ENCODE peak calls at places on chromosomes 1 and 21, in ten cellular contexts. One of them, this sample, is unnamed.

GRCh38 chr21:42545317-42545716 is 31.7 kb downstream of the SLC37A1 start:
- DNase-seq in NCI-H1105 treated with DMSO at 0.1 percent for 48 hours: no peak
- DNase-seq in fibroblast of the aortic adventitia: no peak
- DNase-seq in H54: no peak
- DNase-seq in fibroblast of mammary gland: no peak
- DNase-seq in activated CD8-positive, alpha-beta memory T cell treated with anti-CD3 and anti-CD28 coated beads, Interleukin-2, amount 50 U/mL, for 48 hours: no peak
- DNase-seq in GM13977: no peak
- DNase-seq in mammary epithelial cell: no peak
- DNase-seq in EL: no peak
- DNase-seq in osteocyte: no peak
- DNase-seq in this sample: no peak

GRCh38 chr1:158679289-158679688 is 7.2 kb downstream of the SPTA1 start:
- DNase-seq in fibroblast of mammary gland: no peak
- DNase-seq in activated CD8-positive, alpha-beta memory T cell treated with anti-CD3 and anti-CD28 coated beads, Interleukin-2, amount 50 U/mL, for 48 hours: no peak
- DNase-seq in mammary epithelial cell: no peak
- DNase-seq in osteocyte: no peak
- DNase-seq in GM13977: no peak
- DNase-seq in NCI-H1105 treated with DMSO at 0.1 percent for 48 hours: no peak
- DNase-seq in fibroblast of the aortic adventitia: no peak
- DNase-seq in EL: no peak
- DNase-seq in H54: no peak
- DNase-seq in this sample: no peak

GRCh38 chr1:41500781-41501518 is 16.5 kb upstream of the EDN2 start:
- DNase-seq in fibroblast of the aortic adventitia: no peak
- DNase-seq in GM13977: no peak
- DNase-seq in H54: no peak
- DNase-seq in mammary epithelial cell: peak
- DNase-seq in EL: no peak
- DNase-seq in fibroblast of mammary gland: no peak
- DNase-seq in NCI-H1105 treated with DMSO at 0.1 percent for 48 hours: no peak
- DNase-seq in osteocyte: no peak
- DNase-seq in activated CD8-positive, alpha-beta memory T cell treated with anti-CD3 and anti-CD28 coated beads, Interleukin-2, amount 50 U/mL, for 48 hours: no peak
- DNase-seq in this sample: no peak

GRCh38 chr1:85224734-85225623 is 24.2 kb upstream of the SYDE2 start:
- DNase-seq in fibroblast of mammary gland: no peak
- DNase-seq in H54: no peak
- DNase-seq in osteocyte: no peak
- DNase-seq in fibroblast of the aortic adventitia: no peak
- DNase-seq in activated CD8-positive, alpha-beta memory T cell treated with anti-CD3 and anti-CD28 coated beads, Interleukin-2, amount 50 U/mL, for 48 hours: no peak
- DNase-seq in GM13977: no peak
- DNase-seq in EL: no peak
- DNase-seq in mammary epithelial cell: peak
- DNase-seq in NCI-H1105 treated with DMSO at 0.1 percent for 48 hours: peak
- DNase-seq in this sample: no peak

GRCh38 chr1:187383366-187383765 is 554.6 kb downstream of the PLA2G4A start:
- DNase-seq in osteocyte: no peak
- DNase-seq in activated CD8-positive, alpha-beta memory T cell treated with anti-CD3 and anti-CD28 coated beads, Interleukin-2, amount 50 U/mL, for 48 hours: no peak
- DNase-seq in fibroblast of mammary gland: no peak
- DNase-seq in GM13977: peak
- DNase-seq in EL: no peak
- DNase-seq in H54: no peak
- DNase-seq in mammary epithelial cell: no peak
- DNase-seq in NCI-H1105 treated with DMSO at 0.1 percent for 48 hours: no peak
- DNase-seq in fibroblast of the aortic adventitia: no peak
- DNase-seq in this sample: no peak

GRCh38 chr21:44505673-44506278 is 34.2 kb downstream of the KRTAP10-1 start:
- DNase-seq in NCI-H1105 treated with DMSO at 0.1 percent for 48 hours: no peak
- DNase-seq in EL: no peak
- DNase-seq in fibroblast of mammary gland: no peak
- DNase-seq in osteocyte: no peak
- DNase-seq in fibroblast of the aortic adventitia: no peak
- DNase-seq in mammary epithelial cell: no peak
- DNase-seq in GM13977: no peak
- DNase-seq in activated CD8-positive, alpha-beta memory T cell treated with anti-CD3 and anti-CD28 coated beads, Interleukin-2, amount 50 U/mL, for 48 hours: no peak
- DNase-seq in H54: no peak
- DNase-seq in this sample: no peak

GRCh38 chr21:45550552-45551210 is 8.4 kb upstream of the SLC19A1 start:
- DNase-seq in activated CD8-positive, alpha-beta memory T cell treated with anti-CD3 and anti-CD28 coated beads, Interleukin-2, amount 50 U/mL, for 48 hours: peak
- DNase-seq in mammary epithelial cell: no peak
- DNase-seq in fibroblast of the aortic adventitia: no peak
- DNase-seq in fibroblast of mammary gland: no peak
- DNase-seq in GM13977: peak
- DNase-seq in EL: no peak
- DNase-seq in osteocyte: no peak
- DNase-seq in NCI-H1105 treated with DMSO at 0.1 percent for 48 hours: no peak
- DNase-seq in H54: no peak
- DNase-seq in this sample: peak

GRCh38 chr1:155127672-155128468 is at the start of gene EFNA1:
- DNase-seq in GM13977: peak
- DNase-seq in fibroblast of the aortic adventitia: peak
- DNase-seq in EL: peak
- DNase-seq in fibroblast of mammary gland: peak
- DNase-seq in NCI-H1105 treated with DMSO at 0.1 percent for 48 hours: peak
- DNase-seq in H54: peak
- DNase-seq in mammary epithelial cell: peak
- DNase-seq in activated CD8-positive, alpha-beta memory T cell treated with anti-CD3 and anti-CD28 coated beads, Interleukin-2, amount 50 U/mL, for 48 hours: peak
- DNase-seq in osteocyte: no peak
- DNase-seq in this sample: peak

GRCh38 chr1:151993084-151993733 is 450 bp downstream of the S100A10 start:
- DNase-seq in NCI-H1105 treated with DMSO at 0.1 percent for 48 hours: no peak
- DNase-seq in GM13977: no peak
- DNase-seq in fibroblast of mammary gland: no peak
- DNase-seq in osteocyte: no peak
- DNase-seq in H54: no peak
- DNase-seq in EL: peak
- DNase-seq in mammary epithelial cell: no peak
- DNase-seq in activated CD8-positive, alpha-beta memory T cell treated with anti-CD3 and anti-CD28 coated beads, Interleukin-2, amount 50 U/mL, for 48 hours: peak
- DNase-seq in fibroblast of the aortic adventitia: no peak
- DNase-seq in this sample: peak

GRCh38 chr1:230758705-230759354 is 11.6 kb downstream of the CAPN9 start:
- DNase-seq in activated CD8-positive, alpha-beta memory T cell treated with anti-CD3 and anti-CD28 coated beads, Interleukin-2, amount 50 U/mL, for 48 hours: no peak
- DNase-seq in NCI-H1105 treated with DMSO at 0.1 percent for 48 hours: no peak
- DNase-seq in H54: no peak
- DNase-seq in fibroblast of mammary gland: peak
- DNase-seq in osteocyte: no peak
- DNase-seq in EL: peak
- DNase-seq in mammary epithelial cell: no peak
- DNase-seq in fibroblast of the aortic adventitia: peak
- DNase-seq in GM13977: no peak
- DNase-seq in this sample: no peak

GRCh38 chr1:152878042-152878441 is at the start of gene SMCP:
- DNase-seq in NCI-H1105 treated with DMSO at 0.1 percent for 48 hours: no peak
- DNase-seq in fibroblast of the aortic adventitia: no peak
- DNase-seq in fibroblast of mammary gland: no peak
- DNase-seq in osteocyte: no peak
- DNase-seq in activated CD8-positive, alpha-beta memory T cell treated with anti-CD3 and anti-CD28 coated beads, Interleukin-2, amount 50 U/mL, for 48 hours: peak
- DNase-seq in mammary epithelial cell: no peak
- DNase-seq in GM13977: peak
- DNase-seq in EL: no peak
- DNase-seq in H54: no peak
- DNase-seq in this sample: no peak

GRCh38 chr21:42474043-42474831 is 21.8 kb downstream of the RSPH1 start:
- DNase-seq in H54: peak
- DNase-seq in osteocyte: peak
- DNase-seq in NCI-H1105 treated with DMSO at 0.1 percent for 48 hours: no peak
- DNase-seq in fibroblast of mammary gland: peak
- DNase-seq in GM13977: peak
- DNase-seq in fibroblast of the aortic adventitia: no peak
- DNase-seq in EL: peak
- DNase-seq in activated CD8-positive, alpha-beta memory T cell treated with anti-CD3 and anti-CD28 coated beads, Interleukin-2, amount 50 U/mL, for 48 hours: peak
- DNase-seq in mammary epithelial cell: peak
- DNase-seq in this sample: no peak

GRCh38 chr1:155652951-155653350 is 35.6 kb downstream of the YY1AP1 start:
- DNase-seq in mammary epithelial cell: no peak
- DNase-seq in NCI-H1105 treated with DMSO at 0.1 percent for 48 hours: no peak
- DNase-seq in GM13977: no peak
- DNase-seq in H54: no peak
- DNase-seq in fibroblast of mammary gland: no peak
- DNase-seq in activated CD8-positive, alpha-beta memory T cell treated with anti-CD3 and anti-CD28 coated beads, Interleukin-2, amount 50 U/mL, for 48 hours: no peak
- DNase-seq in fibroblast of the aortic adventitia: no peak
- DNase-seq in EL: no peak
- DNase-seq in osteocyte: no peak
- DNase-seq in this sample: no peak

This sample was measured in CMK.